ENCODE peak calls at places on chromosomes 16 and 17, in four cellular contexts. One of them, this sample, is unnamed.
A peak's percentile ranks its signal among the peaks of the same experiment; 100 is the strongest.

GRCh38 chr17:8470447-8471047 is 34.9 kb downstream of the NDEL1 start:
- DNase-seq in osteoblast: no peak
- DNase-seq in right cardiac atrium: peak; percentile 88
- DNase-seq in cardiac muscle cell: peak; percentile 45
- DNase-seq in this sample: peak; percentile 86

GRCh38 chr16:84614914-84615813 is 2.7 kb downstream of the COTL1 start:
- DNase-seq in right cardiac atrium: no peak
- DNase-seq in osteoblast: no peak
- DNase-seq in cardiac muscle cell: no peak
- DNase-seq in this sample: peak; percentile 45

GRCh38 chr17:67139784-67140665 is 95.7 kb downstream of the CACNG1 start:
- DNase-seq in cardiac muscle cell: peak; percentile 64
- DNase-seq in right cardiac atrium: peak; percentile 20
- DNase-seq in osteoblast: no peak
- DNase-seq in this sample: no peak

GRCh38 chr17:9635340-9635739 is 10.0 kb upstream of the USP43 start:
- DNase-seq in osteoblast: no peak
- DNase-seq in cardiac muscle cell: no peak
- DNase-seq in right cardiac atrium: no peak
- DNase-seq in this sample: no peak

GRCh38 chr17:30380643-30381419 is 2.1 kb downstream of the CPD start:
- DNase-seq in osteoblast: peak; percentile 39
- DNase-seq in right cardiac atrium: no peak
- DNase-seq in cardiac muscle cell: no peak
- DNase-seq in this sample: no peak

GRCh38 chr17:18937981-18938691 is 13.8 kb upstream of the SLC5A10 start:
- DNase-seq in cardiac muscle cell: no peak
- DNase-seq in osteoblast: no peak
- DNase-seq in right cardiac atrium: no peak
- DNase-seq in this sample: no peak

GRCh38 chr17:77887464-77888241 is 70.8 kb upstream of the TNRC6C start:
- DNase-seq in cardiac muscle cell: peak; percentile 87
- DNase-seq in osteoblast: peak; percentile 95
- DNase-seq in right cardiac atrium: peak; percentile 95
- DNase-seq in this sample: peak; percentile 96

GRCh38 chr17:73342057-73342522 is 30.3 kb upstream of the CDC42EP4 start:
- DNase-seq in right cardiac atrium: peak; percentile 89
- DNase-seq in cardiac muscle cell: peak; percentile 97
- DNase-seq in osteoblast: peak; percentile 90
- DNase-seq in this sample: peak; percentile 94

GRCh38 chr16:87457051-87457611 is 35.7 kb downstream of the ZCCHC14 start:
- DNase-seq in osteoblast: no peak
- DNase-seq in cardiac muscle cell: peak; percentile 28
- DNase-seq in right cardiac atrium: peak; percentile 15
- DNase-seq in this sample: no peak

GRCh38 chr17:35127751-35128514 is 6.5 kb downstream of the FNDC8 start:
- DNase-seq in right cardiac atrium: peak; percentile 87
- DNase-seq in cardiac muscle cell: peak; percentile 94
- DNase-seq in osteoblast: peak; percentile 60
- DNase-seq in this sample: no peak

GRCh38 chr17:75875182-75875939 is 3.0 kb downstream of the TRIM47 start:
- DNase-seq in osteoblast: peak; percentile 57
- DNase-seq in cardiac muscle cell: no peak
- DNase-seq in right cardiac atrium: peak; percentile 72
- DNase-seq in this sample: no peak
- H3K27ac ChIP-seq in osteoblast: no peak overlapping the region
- H3K27ac ChIP-seq in cardiac muscle cell: no peak overlapping the region
- H3K27ac ChIP-seq in right cardiac atrium: peak overlapping the region; percentile 88
- H3K27ac ChIP-seq in this sample: peak overlapping the region; percentile 95

GRCh38 chr16:58366247-58367031 is 25.8 kb upstream of the GINS3 start:
- DNase-seq in osteoblast: no peak
- DNase-seq in right cardiac atrium: no peak
- DNase-seq in cardiac muscle cell: peak; percentile 28
- DNase-seq in this sample: no peak
- H3K27ac ChIP-seq in osteoblast: no peak overlapping the region
- H3K27ac ChIP-seq in right cardiac atrium: no peak overlapping the region
- H3K27ac ChIP-seq in cardiac muscle cell: no peak overlapping the region
- H3K27ac ChIP-seq in this sample: no peak overlapping the region

DNA sequence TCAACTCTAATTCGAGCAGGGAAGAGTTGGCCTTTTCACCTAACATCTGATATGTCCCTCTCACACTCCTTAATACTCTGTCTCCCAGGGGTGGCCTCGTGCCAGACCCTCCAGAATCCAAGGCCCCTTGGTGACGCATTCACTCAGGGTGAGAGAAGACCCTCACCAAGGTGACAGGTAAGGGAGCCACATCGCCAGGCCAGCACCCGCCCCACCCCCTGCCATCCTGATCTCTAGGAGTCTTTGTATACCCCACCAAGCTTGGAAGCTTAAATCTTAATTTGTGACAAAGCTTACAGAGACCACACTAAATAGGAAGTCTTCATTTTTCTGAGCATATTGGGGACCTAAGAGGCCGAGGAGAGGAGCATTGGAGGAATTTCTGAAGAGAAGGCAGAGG is 286.1 kb downstream of the IRF8 start:
- DNase-seq in right cardiac atrium: no peak
- DNase-seq in cardiac muscle cell: no peak
- DNase-seq in osteoblast: no peak
- DNase-seq in this sample: no peak
- H3K27ac ChIP-seq in right cardiac atrium: no peak overlapping the region
- H3K27ac ChIP-seq in cardiac muscle cell: no peak overlapping the region
- H3K27ac ChIP-seq in osteoblast: no peak overlapping the region
- H3K27ac ChIP-seq in this sample: no peak overlapping the region

DNA sequence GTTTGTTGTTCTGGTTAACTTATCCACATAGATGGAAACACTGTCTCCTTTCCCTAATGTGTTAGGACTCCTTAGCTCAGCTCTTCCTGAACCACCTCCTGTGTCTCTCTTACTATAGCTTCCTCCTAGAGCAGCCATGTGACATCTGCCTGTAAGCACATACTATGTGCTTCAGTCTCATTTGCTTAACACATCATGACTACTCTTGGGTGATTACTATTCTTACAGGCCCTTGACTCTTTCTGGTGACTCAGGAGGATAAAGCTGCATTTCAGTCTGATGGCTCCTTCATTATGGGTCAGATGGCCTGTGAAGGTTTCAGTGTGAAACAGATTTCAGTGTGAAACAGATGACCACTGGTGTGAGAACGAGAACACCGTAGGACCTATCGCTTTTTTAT is 320 bp upstream of the KRTAP4-2 start:
- DNase-seq in right cardiac atrium: no peak
- DNase-seq in cardiac muscle cell: no peak
- DNase-seq in osteoblast: peak; percentile 95
- DNase-seq in this sample: no peak
- H3K27ac ChIP-seq in right cardiac atrium: no peak overlapping the region
- H3K27ac ChIP-seq in cardiac muscle cell: no peak overlapping the region
- H3K27ac ChIP-seq in osteoblast: peak overlapping the region; percentile 90
- H3K27ac ChIP-seq in this sample: no peak overlapping the region

GRCh38 chr17:79919862-79920720 is 80.9 kb upstream of the CBX4 start:
- DNase-seq in osteoblast: peak; percentile 53
- DNase-seq in right cardiac atrium: peak; percentile 52
- DNase-seq in cardiac muscle cell: no peak
- DNase-seq in this sample: peak; percentile 72

GRCh38 chr17:79918581-79919163 is 79.4 kb upstream of the CBX4 start:
- DNase-seq in cardiac muscle cell: no peak
- DNase-seq in osteoblast: peak; percentile 91
- DNase-seq in right cardiac atrium: no peak
- DNase-seq in this sample: no peak

GRCh38 chr17:79920751-79921410 is 81.6 kb upstream of the CBX4 start:
- DNase-seq in cardiac muscle cell: no peak
- DNase-seq in right cardiac atrium: peak; percentile 46
- DNase-seq in osteoblast: peak; percentile 68
- DNase-seq in this sample: peak; percentile 66

GRCh38 chr17:79917902-79918484 is 78.8 kb upstream of the CBX4 start:
- DNase-seq in right cardiac atrium: no peak
- DNase-seq in osteoblast: peak; percentile 57
- DNase-seq in cardiac muscle cell: no peak
- DNase-seq in this sample: no peak

DNA sequence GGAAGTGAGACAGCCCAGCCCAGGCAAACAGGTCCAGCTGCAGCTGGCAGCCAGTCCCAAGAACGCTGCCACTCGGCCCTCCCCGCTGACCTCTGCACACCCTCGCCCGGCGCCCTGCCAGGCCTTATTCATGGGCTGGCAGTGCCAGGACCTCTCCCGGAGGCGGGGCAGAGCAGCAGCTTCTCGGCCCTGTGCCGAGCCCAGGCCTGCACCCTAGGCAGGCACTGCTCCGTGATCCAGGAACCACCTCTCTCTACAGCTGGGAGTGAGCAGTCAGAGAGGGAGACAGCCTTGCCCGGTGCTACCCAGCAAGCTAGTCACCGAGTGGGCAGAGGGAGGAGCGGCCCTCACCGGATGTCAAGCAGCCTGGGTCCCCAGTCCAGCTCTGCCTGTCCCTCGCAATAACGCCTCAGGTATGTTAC is 79.9 kb upstream of the CBX4 start:
- DNase-seq in osteoblast: peak; percentile 97
- DNase-seq in right cardiac atrium: peak; percentile 92
- DNase-seq in cardiac muscle cell: no peak
- DNase-seq in this sample: peak; percentile 97
- H3K27ac ChIP-seq in osteoblast: no peak overlapping the region
- H3K27ac ChIP-seq in right cardiac atrium: no peak overlapping the region
- H3K27ac ChIP-seq in cardiac muscle cell: no peak overlapping the region
- H3K27ac ChIP-seq in this sample: peak overlapping the region; percentile 52

GRCh38 chr17:6546069-6546718 is 10.2 kb downstream of the PITPNM3 start:
- DNase-seq in cardiac muscle cell: peak; percentile 76
- DNase-seq in right cardiac atrium: no peak
- DNase-seq in osteoblast: peak; percentile 95
- DNase-seq in this sample: no peak
- H3K27ac ChIP-seq in cardiac muscle cell: no peak overlapping the region
- H3K27ac ChIP-seq in right cardiac atrium: no peak overlapping the region
- H3K27ac ChIP-seq in osteoblast: no peak overlapping the region
- H3K27ac ChIP-seq in this sample: no peak overlapping the region

GRCh38 chr16:85856054-85856453 is 42.9 kb upstream of the IRF8 start:
- DNase-seq in right cardiac atrium: no peak
- DNase-seq in cardiac muscle cell: no peak
- DNase-seq in osteoblast: peak; percentile 37
- DNase-seq in this sample: peak; percentile 17
- H3K27ac ChIP-seq in right cardiac atrium: no peak overlapping the region
- H3K27ac ChIP-seq in cardiac muscle cell: no peak overlapping the region
- H3K27ac ChIP-seq in osteoblast: no peak overlapping the region
- H3K27ac ChIP-seq in this sample: no peak overlapping the region

GRCh38 chr17:81119223-81120148 is 45.8 kb upstream of the PVALEF start:
- DNase-seq in right cardiac atrium: peak; percentile 88
- DNase-seq in cardiac muscle cell: peak; percentile 97
- DNase-seq in osteoblast: peak; percentile 100
- DNase-seq in this sample: peak; percentile 93

GRCh38 chr17:81120695-81121621 is 44.3 kb upstream of the PVALEF start:
- DNase-seq in cardiac muscle cell: no peak
- DNase-seq in osteoblast: no peak
- DNase-seq in right cardiac atrium: no peak
- DNase-seq in this sample: no peak

GRCh38 chr17:81121841-81122733 is 43.2 kb upstream of the PVALEF start:
- DNase-seq in osteoblast: no peak
- DNase-seq in right cardiac atrium: no peak
- DNase-seq in cardiac muscle cell: no peak
- DNase-seq in this sample: no peak

GRCh38 chr17:81118308-81119221 is 46.7 kb upstream of the PVALEF start:
- DNase-seq in cardiac muscle cell: no peak
- DNase-seq in osteoblast: no peak
- DNase-seq in right cardiac atrium: no peak
- DNase-seq in this sample: no peak

DNA sequence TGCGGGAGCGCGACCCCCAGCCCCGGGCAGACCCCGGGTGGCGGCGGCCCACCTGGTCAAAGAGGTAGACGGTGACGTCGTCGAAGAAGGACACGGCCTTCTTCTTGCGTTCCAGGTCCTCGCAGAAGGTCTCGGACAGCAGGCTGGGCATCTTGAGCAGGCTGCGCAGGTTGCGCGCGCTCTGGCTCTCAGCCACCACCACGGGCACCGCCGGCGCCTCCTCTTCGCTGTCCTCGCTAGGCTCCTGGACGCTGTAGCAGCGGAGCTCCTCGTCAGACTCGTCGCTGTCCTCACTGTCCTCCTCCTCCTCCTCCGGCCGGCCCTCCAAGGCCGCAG is 45.2 kb upstream of the PVALEF start:
- DNase-seq in osteoblast: no peak
- DNase-seq in right cardiac atrium: no peak
- DNase-seq in cardiac muscle cell: no peak
- DNase-seq in this sample: no peak
- H3K27ac ChIP-seq in osteoblast: no peak overlapping the region
- H3K27ac ChIP-seq in right cardiac atrium: no peak overlapping the region
- H3K27ac ChIP-seq in cardiac muscle cell: no peak overlapping the region
- H3K27ac ChIP-seq in this sample: no peak overlapping the region

This sample was measured in kidney.